ENCODE peak calls at places on chromosomes 12 and 14, in four cellular contexts. One of them, this sample, is unnamed.
A peak's percentile ranks its signal among the peaks of the same experiment; 100 is the strongest.

GRCh38 chr14:102185360-102185759 is 45.7 kb downstream of the WDR20 start:
- DNase-seq in cardiac fibroblast: no peak
- DNase-seq in GM04504: no peak
- DNase-seq in ELR: no peak
- DNase-seq in this sample: no peak

GRCh38 chr14:92456215-92457017 is 57.2 kb upstream of the RIN3 start:
- DNase-seq in cardiac fibroblast: peak; percentile 81
- DNase-seq in ELR: peak; percentile 86
- DNase-seq in GM04504: peak; percentile 53
- DNase-seq in this sample: peak; percentile 54

GRCh38 chr12:116497051-116497529 is 62.1 kb upstream of the MAP1LC3B2 start:
- DNase-seq in ELR: no peak
- DNase-seq in cardiac fibroblast: no peak
- DNase-seq in GM04504: no peak
- DNase-seq in this sample: no peak

GRCh38 chr14:67396381-67396965 is 15.5 kb downstream of the PLEK2 start:
- DNase-seq in GM04504: no peak
- DNase-seq in ELR: peak; percentile 57
- DNase-seq in cardiac fibroblast: no peak
- DNase-seq in this sample: no peak

GRCh38 chr12:105100998-105101397 is 6.5 kb upstream of the WASHC4 start:
- DNase-seq in cardiac fibroblast: peak; percentile 52
- DNase-seq in ELR: peak; percentile 46
- DNase-seq in GM04504: no peak
- DNase-seq in this sample: no peak

GRCh38 chr12:3542911-3543310 is 51.9 kb downstream of the PRMT8 start:
- DNase-seq in cardiac fibroblast: peak; percentile 54
- DNase-seq in ELR: peak; percentile 69
- DNase-seq in GM04504: no peak
- DNase-seq in this sample: no peak

GRCh38 chr14:76958975-76959710 is 69.4 kb downstream of the IRF2BPL start:
- DNase-seq in GM04504: no peak
- DNase-seq in ELR: peak; percentile 88
- DNase-seq in cardiac fibroblast: peak; percentile 64
- DNase-seq in this sample: no peak

GRCh38 chr14:102594514-102595175 is 2.2 kb downstream of the RCOR1 start:
- DNase-seq in GM04504: no peak
- DNase-seq in cardiac fibroblast: peak; percentile 72
- DNase-seq in ELR: peak; percentile 87
- DNase-seq in this sample: no peak

GRCh38 chr12:106580671-106581508 is 1.9 kb upstream of the RFX4 start:
- DNase-seq in GM04504: no peak
- DNase-seq in cardiac fibroblast: no peak
- DNase-seq in ELR: no peak
- DNase-seq in this sample: no peak

GRCh38 chr12:39393890-39394289 is 49.0 kb downstream of the KIF21A start:
- DNase-seq in cardiac fibroblast: no peak
- DNase-seq in GM04504: no peak
- DNase-seq in ELR: no peak
- DNase-seq in this sample: no peak

GRCh38 chr12:52585951-52586350 is 12.3 kb upstream of the KRT74 start:
- DNase-seq in GM04504: no peak
- DNase-seq in ELR: no peak
- DNase-seq in cardiac fibroblast: no peak
- DNase-seq in this sample: no peak

GRCh38 chr12:80041071-80041470 is 58.3 kb upstream of the OTOGL start:
- DNase-seq in cardiac fibroblast: no peak
- DNase-seq in ELR: no peak
- DNase-seq in GM04504: no peak
- DNase-seq in this sample: no peak

GRCh38 chr14:85744573-85744972 is 214.6 kb downstream of the FLRT2 start:
- DNase-seq in cardiac fibroblast: no peak
- DNase-seq in ELR: no peak
- DNase-seq in GM04504: no peak
- DNase-seq in this sample: no peak

GRCh38 chr12:90974286-90974685 is 19.3 kb upstream of the CCER1 start:
- DNase-seq in ELR: peak; percentile 67
- DNase-seq in GM04504: no peak
- DNase-seq in cardiac fibroblast: peak; percentile 63
- DNase-seq in this sample: no peak

GRCh38 chr12:49796606-49797451 is 31.4 kb downstream of the NCKAP5L start:
- DNase-seq in GM04504: no peak
- DNase-seq in cardiac fibroblast: no peak
- DNase-seq in ELR: no peak
- DNase-seq in this sample: no peak

GRCh38 chr12:62210422-62210821 is 49.8 kb upstream of the USP15 start:
- DNase-seq in GM04504: no peak
- DNase-seq in cardiac fibroblast: peak; percentile 64
- DNase-seq in ELR: peak; percentile 60
- DNase-seq in this sample: no peak

GRCh38 chr12:94879542-94879941 is 124.0 kb downstream of the NDUFA12 start:
- DNase-seq in GM04504: no peak
- DNase-seq in cardiac fibroblast: peak; percentile 9
- DNase-seq in ELR: peak; percentile 40
- DNase-seq in this sample: no peak

GRCh38 chr12:68290126-68290525 is 36.7 kb upstream of the IL22 start:
- DNase-seq in ELR: peak; percentile 24
- DNase-seq in cardiac fibroblast: no peak
- DNase-seq in GM04504: no peak
- DNase-seq in this sample: no peak